ENCODE peak calls at places on chromosomes 5 and 9, in nine cellular contexts. U is KBM-7; S is GM18507; C is fibroblast of the aortic adventitia; V is heart left ventricle; A is activated T-helper 1 cell treated with Interleukin-2 at 50 U/mL for 16 hours; I is EH; Z is activated CD4-positive, alpha-beta T cell treated with anti-CD3 and anti-CD28 coated beads, Interleukin-2, amount 50 U/mL, for 48 hours; B is small intestine. Q is an unnamed sample.

GRCh38 chr9:87890866-87891265 is 8.2 kb downstream of the SPATA31E1 start:
- DNase-seq in A (no peak), Z (no peak), S (no peak), I (no peak), C (no peak), B (no peak), U (no peak), V (no peak), Q (no peak)

GRCh38 chr5:67059747-67060490 is 136.7 kb downstream of the CD180 start:
- DNase-seq in C (peak; percentile 55), V (no peak), B (no peak), A (no peak), I (peak; percentile 37), U (no peak), Z (no peak), S (no peak), Q (no peak)

GRCh38 chr5:36068751-36069281 is 2.1 kb upstream of the UGT3A2 start:
- DNase-seq in A (no peak), U (no peak), S (no peak), C (no peak), Z (no peak), V (no peak), I (no peak), B (no peak), Q (no peak)

GRCh38 chr5:68088302-68088701 is 127.3 kb upstream of the PIK3R1 start:
- DNase-seq in S (no peak), Z (no peak), C (peak; percentile 94), U (no peak), B (no peak), I (peak; percentile 90), V (no peak), A (no peak), Q (no peak)

GRCh38 chr5:101473483-101473882 is 570.4 kb upstream of the ST8SIA4 start:
- DNase-seq in B (no peak), U (peak; percentile 9), S (no peak), C (peak; percentile 3), V (no peak), Z (no peak), I (no peak), A (no peak), Q (no peak)

GRCh38 chr5:150516011-150516410 is 8.1 kb downstream of the NDST1 start:
- DNase-seq in S (no peak), B (peak; percentile 79), I (peak; percentile 67), U (no peak), A (no peak), Z (no peak), C (peak; percentile 87), V (peak; percentile 81), Q (no peak)

GRCh38 chr9:70817306-70817705 is 304.1 kb downstream of the TRPM3 start:
- DNase-seq in Z (no peak), S (no peak), V (no peak), B (no peak), I (no peak), A (no peak), C (no peak), U (no peak), Q (no peak)

GRCh38 chr5:10703676-10704075 is 57.4 kb downstream of the DAP start:
- DNase-seq in C (no peak), S (no peak), U (no peak), B (peak; percentile 42), Z (no peak), I (no peak), A (no peak), V (no peak), Q (no peak)

GRCh38 chr9:9032950-9033349 is 1233.4 kb upstream of the DMAC1 start:
- DNase-seq in B (no peak), U (no peak), S (no peak), Z (no peak), I (no peak), V (no peak), C (no peak), A (no peak), Q (no peak)

GRCh38 chr9:18386091-18386490 is 87.9 kb upstream of the ADAMTSL1 start:
- DNase-seq in V (no peak), S (no peak), B (no peak), C (no peak), Z (no peak), A (no peak), I (no peak), U (no peak), Q (no peak)

GRCh38 chr5:14305045-14305444 is 161.9 kb downstream of the TRIO start:
- DNase-seq in Z (no peak), U (no peak), I (peak; percentile 72), C (peak; percentile 81), B (peak; percentile 7), V (peak; percentile 70), A (no peak), S (no peak), Q (no peak)

GRCh38 chr5:149632311-149633251 is 51.3 kb downstream of the ARHGEF37 start:
- DNase-seq in A (no peak), I (peak; percentile 72), S (no peak), C (peak; percentile 77), V (no peak), Z (peak; percentile 33), B (peak; percentile 63), U (no peak), Q (no peak)

GRCh38 chr5:10678236-10678635 is 82.8 kb downstream of the DAP start:
- DNase-seq in I (peak; percentile 95), Z (no peak), V (no peak), A (no peak), B (no peak), C (no peak), U (no peak), S (no peak), Q (no peak)

GRCh38 chr9:4375424-4376195 is 75.7 kb upstream of the GLIS3 start:
- DNase-seq in B (no peak), U (no peak), V (no peak), I (peak; percentile 93), Z (no peak), S (no peak), A (no peak), C (peak; percentile 80), Q (no peak)

GRCh38 chr5:125210241-125210947 is 464.0 kb upstream of the ZNF608 start:
- DNase-seq in A (no peak), Z (no peak), U (no peak), V (no peak), C (no peak), B (no peak), S (no peak), I (no peak), Q (no peak)

GRCh38 chr9:34869390-34869789 is 88.7 kb upstream of the PHF24 start:
- DNase-seq in I (peak; percentile 35), B (no peak), U (peak; percentile 41), Z (no peak), S (no peak), V (no peak), C (peak; percentile 40), A (no peak), Q (no peak)

GRCh38 chr5:83911367-83911919 is 190.8 kb upstream of the HAPLN1 start:
- DNase-seq in Z (no peak), S (no peak), C (no peak), U (no peak), V (no peak), I (no peak), B (no peak), A (no peak), Q (no peak)

Q was measured in upper lobe of right lung.